ENCODE peak calls at places on chromosomes 2 and 18, in nine cellular contexts. N is gastrocnemius medialis; W is CD8-positive, alpha-beta T cell; A is DND-41; S is MM.1S; P is prostate gland; B is GM23248; F is IMR-90; O is body of pancreas. G is an unnamed sample. For H3K4me1, the result is how much of the 10 kb centered on the place peaks cover.

GRCh38 chr2:12816379-12817306 is 99.9 kb downstream of the TRIB2 start:
- DNase-seq in B (peak), O (no peak), A (no peak), F (peak), S (no peak), N (no peak), P (no peak), W (no peak), G (no peak)

GRCh38 chr2:644871-645270 is 32.3 kb downstream of the TMEM18 start:
- DNase-seq in W (no peak), N (no peak), P (no peak), F (no peak), O (no peak), B (no peak), S (no peak), A (no peak), G (no peak)

GRCh38 chr2:115389898-115390297 is 947.5 kb downstream of the DPP10 start:
- DNase-seq in B (no peak), P (no peak), A (no peak), F (no peak), O (no peak), N (no peak), W (no peak), S (no peak), G (no peak)

GRCh38 chr2:124815386-124815785 is 790.3 kb downstream of the CNTNAP5 start:
- DNase-seq in F (no peak), B (no peak), N (no peak), P (no peak), S (no peak), A (no peak), O (no peak), W (no peak), G (no peak)

GRCh38 chr2:196703660-196704209 is 64.2 kb downstream of the CCDC150 start:
- DNase-seq in A (no peak), P (no peak), W (no peak), F (peak), N (no peak), O (no peak), B (peak), S (no peak), G (no peak)

GRCh38 chr2:28366496-28367282 is 26.0 kb upstream of the FOSL2 start:
- DNase-seq in F (no peak), S (peak), B (no peak), P (no peak), N (no peak), A (peak), W (peak), O (no peak), G (peak)

GRCh38 chr2:97805776-97806175 is 92.4 kb downstream of the ZAP70 start:
- DNase-seq in S (no peak), A (no peak), F (no peak), W (no peak), N (no peak), O (no peak), P (no peak), B (no peak), G (no peak)

GRCh38 chr2:161077367-161078210 is 82.6 kb upstream of the TANK start:
- DNase-seq in F (peak), S (no peak), N (peak), A (peak), B (peak), O (no peak), W (peak), P (peak), G (peak)

GRCh38 chr2:75094405-75094804 is 104.9 kb downstream of the TACR1 start:
- DNase-seq in W (no peak), A (no peak), S (no peak), O (no peak), N (no peak), P (no peak), B (no peak), F (no peak), G (no peak)

GRCh38 chr2:224584768-224585204 is 377 bp downstream of the CUL3 start:
- DNase-seq in B (peak), W (peak), O (peak), A (peak), S (peak), N (peak), F (no peak), P (peak), G (peak)

GRCh38 chr2:112162341-112162740 is 24.2 kb downstream of the FBLN7 start:
- DNase-seq in N (no peak), W (no peak), F (no peak), P (no peak), S (no peak), A (no peak), B (no peak), O (no peak), G (no peak)

GRCh38 chr2:221817052-221817451 is 244.9 kb upstream of the EPHA4 start:
- DNase-seq in A (no peak), W (no peak), B (peak), F (no peak), O (no peak), S (no peak), P (no peak), N (no peak), G (no peak)

GRCh38 chr2:73418343-73418742 is 32.7 kb downstream of the ALMS1 start:
- DNase-seq in N (peak), O (peak), P (peak), A (no peak), W (no peak), B (peak), F (peak), S (no peak), G (no peak)

GRCh38 chr2:241945803-241946202 is 76.3 kb downstream of the RTP5 start:
- DNase-seq in B (no peak), N (no peak), P (no peak), F (no peak), A (no peak), W (no peak), O (no peak), S (no peak), G (no peak)

GRCh38 chr2:138716183-138716582 is 64.0 kb downstream of the NXPH2 start:
- DNase-seq in B (peak), W (no peak), S (no peak), F (no peak), A (no peak), P (no peak), N (no peak), O (no peak), G (no peak)

GRCh38 chr2:172783091-172783898 is 47.6 kb downstream of the RAPGEF4 start:
- DNase-seq in F (peak), P (peak), S (no peak), A (no peak), W (no peak), N (no peak), O (no peak), B (peak), G (no peak)

GRCh38 chr18:49052891-49053644 is 102.3 kb upstream of the SMAD7 start:
- DNase-seq in B (peak), P (no peak), N (no peak), A (peak), W (peak), S (no peak), F (peak), O (no peak), G (no peak)

GRCh38 chr2:152408260-152408659 is 73.3 kb downstream of the FMNL2 start:
- DNase-seq in B (no peak), N (no peak), O (no peak), W (no peak), A (no peak), F (no peak), S (no peak), P (no peak), G (no peak)

GRCh38 chr2:192978317-192978874 is 783.7 kb upstream of the TMEFF2 start:
- DNase-seq in A (no peak), B (no peak), W (no peak), F (no peak), S (no peak), N (no peak), O (no peak), P (no peak), G (no peak)

GRCh38 chr2:72694715-72695496 is 130.9 kb downstream of the EXOC6B start:
- DNase-seq in O (peak), F (peak), S (no peak), W (no peak), P (no peak), N (peak), B (peak), A (no peak), G (no peak)

GRCh38 chr18:5195656-5196055 is 1.4 kb downstream of the AKAIN1 start:
- DNase-seq in P (no peak), F (no peak), N (no peak), A (no peak), O (no peak), S (no peak), W (no peak), B (no peak), G (no peak)

GRCh38 chr2:236745420-236746210 is 176.0 kb downstream of the ACKR3 start:
- DNase-seq in W (no peak), O (peak), S (no peak), B (peak), P (peak), F (peak), N (no peak), A (no peak), G (no peak)

DNA sequence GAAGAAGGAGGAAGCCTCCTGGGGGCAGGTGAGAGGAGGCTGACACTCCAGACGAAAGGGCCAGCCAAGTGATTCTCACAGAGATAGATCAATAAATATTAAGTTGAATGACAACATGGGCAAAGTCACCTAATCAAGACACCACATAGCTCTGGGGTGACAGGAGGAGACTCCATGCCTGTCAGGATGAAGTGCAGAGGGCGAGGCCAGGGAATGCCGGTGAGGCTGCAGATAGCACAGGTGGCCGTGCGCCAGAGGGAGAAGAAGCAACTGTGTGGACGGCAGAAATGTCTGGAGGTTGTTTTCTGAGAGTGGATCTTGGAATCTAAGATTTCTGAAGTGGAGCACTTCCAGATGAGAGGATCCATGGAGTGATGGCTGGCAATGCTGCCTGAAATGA is 71.4 kb downstream of the NAB1 start:
- DNase-seq in P (no peak), A (no peak), O (no peak), S (no peak), B (no peak), N (no peak), W (no peak), F (no peak), G (no peak)
- H3K4me1 ChIP-seq in P (under half), A (under half), O (under half), S (under half), B (under half), N (under half), W (under half), F (under half), G (under half)

GRCh38 chr2:207041753-207042152 is 102.4 kb downstream of the CPO start:
- DNase-seq in F (no peak), A (no peak), W (no peak), S (no peak), B (peak), P (no peak), O (no peak), N (no peak), G (no peak)

GRCh38 chr2:207040606-207041173 is 101.4 kb downstream of the CPO start:
- DNase-seq in F (no peak), N (no peak), B (no peak), A (no peak), S (no peak), O (no peak), P (no peak), W (no peak), G (no peak)

GRCh38 chr2:207042841-207043240 is 103.5 kb downstream of the CPO start:
- DNase-seq in O (no peak), A (no peak), W (no peak), F (no peak), N (no peak), P (no peak), S (no peak), B (no peak), G (no peak)

GRCh38 chr2:207042155-207042554 is 102.8 kb downstream of the CPO start:
- DNase-seq in S (no peak), B (peak), W (no peak), P (no peak), F (peak), O (no peak), A (no peak), N (no peak), G (no peak)

GRCh38 chr2:207041279-207041678 is 102.0 kb downstream of the CPO start:
- DNase-seq in N (no peak), O (no peak), A (no peak), P (no peak), F (no peak), W (no peak), B (peak), S (no peak), G (no peak)
- H3K4me3 ChIP-seq in N (peak), O (no peak), A (no peak), P (no peak), F (no peak), W (no peak), B (peak), S (no peak), G (no peak)

DNA sequence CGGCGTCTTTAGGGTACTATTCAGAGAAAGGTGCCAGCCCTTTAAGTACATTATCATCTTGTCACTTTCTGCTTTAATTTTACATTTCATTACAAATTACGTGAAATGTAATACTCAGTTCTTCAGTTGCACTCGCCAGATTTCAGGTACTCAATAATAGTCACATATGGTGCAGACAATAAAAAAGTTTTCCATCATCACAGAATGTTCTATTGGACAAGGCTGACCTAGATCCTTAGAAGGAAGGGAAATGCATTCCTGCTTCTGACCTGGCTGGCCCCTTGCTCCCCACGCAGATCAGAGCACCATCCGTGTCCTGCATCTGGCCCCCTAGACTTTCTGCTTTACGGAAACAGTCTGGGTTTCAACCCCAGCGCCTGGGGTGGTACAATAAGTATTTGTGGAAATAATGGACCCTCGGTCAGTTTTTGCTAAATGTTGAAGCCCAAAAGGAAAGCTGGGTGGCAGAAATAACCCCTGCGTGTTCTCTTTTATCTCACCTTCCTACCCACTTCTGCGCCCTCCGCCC is 681 bp upstream of the C2orf72 start:
- DNase-seq in O (no peak), S (no peak), B (no peak), F (no peak), N (no peak), A (no peak), P (no peak), W (no peak), G (no peak)
- H3K4me1 ChIP-seq in O (under half), S (under half), B (under half), F (under half), N (under half), A (under half), P (under half), W (under half), G (under half)

GRCh38 chr2:66555511-66556324 is 120.8 kb downstream of the MEIS1 start:
- DNase-seq in B (peak), O (no peak), A (no peak), P (no peak), N (no peak), W (no peak), F (no peak), S (no peak), G (no peak)
- H3K4me3 ChIP-seq in B (peak), O (no peak), A (no peak), P (no peak), N (peak), W (no peak), F (no peak), S (no peak), G (no peak)

GRCh38 chr2:102392096-102392495 is 30.9 kb upstream of the IL18RAP start:
- DNase-seq in A (no peak), F (no peak), P (no peak), B (no peak), N (no peak), O (no peak), W (no peak), S (no peak), G (no peak)

GRCh38 chr2:102397167-102397566 is 25.8 kb upstream of the IL18RAP start:
- DNase-seq in N (no peak), O (no peak), F (no peak), P (no peak), S (no peak), A (no peak), W (no peak), B (no peak), G (no peak)

GRCh38 chr2:102391530-102391929 is 31.4 kb upstream of the IL18RAP start:
- DNase-seq in N (no peak), B (no peak), F (no peak), S (no peak), A (no peak), O (no peak), W (no peak), P (no peak), G (peak)

GRCh38 chr2:102396012-102396411 is 26.9 kb upstream of the IL18RAP start:
- DNase-seq in W (no peak), N (no peak), S (no peak), B (no peak), O (no peak), P (no peak), A (no peak), F (no peak), G (no peak)

DNA sequence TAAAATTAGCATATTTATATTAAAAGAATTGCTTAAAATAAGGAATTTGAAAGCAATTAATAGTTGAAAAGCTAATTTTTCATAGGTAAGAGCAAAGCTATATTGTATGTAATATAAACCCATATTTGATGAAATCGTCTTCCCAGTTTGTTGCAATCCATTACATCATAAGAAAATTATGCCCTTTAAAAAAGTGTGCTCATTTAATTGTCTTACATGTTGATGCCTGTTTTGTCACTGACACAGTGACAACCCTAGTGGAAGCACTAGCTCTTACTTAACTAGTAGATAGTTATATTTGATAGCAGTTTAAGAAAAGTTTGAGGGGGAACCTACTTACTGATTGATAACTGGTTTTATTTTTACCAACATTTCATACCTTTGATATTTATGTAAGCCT is 30.0 kb upstream of the IL18RAP start:
- DNase-seq in A (no peak), O (no peak), B (no peak), P (no peak), N (no peak), W (no peak), S (no peak), F (no peak), G (no peak)
- H3K4me1 ChIP-seq in A (under half), O (under half), B (under half), P (under half), N (under half), W (under half), S (under half), F (under half), G (under half)

DNA sequence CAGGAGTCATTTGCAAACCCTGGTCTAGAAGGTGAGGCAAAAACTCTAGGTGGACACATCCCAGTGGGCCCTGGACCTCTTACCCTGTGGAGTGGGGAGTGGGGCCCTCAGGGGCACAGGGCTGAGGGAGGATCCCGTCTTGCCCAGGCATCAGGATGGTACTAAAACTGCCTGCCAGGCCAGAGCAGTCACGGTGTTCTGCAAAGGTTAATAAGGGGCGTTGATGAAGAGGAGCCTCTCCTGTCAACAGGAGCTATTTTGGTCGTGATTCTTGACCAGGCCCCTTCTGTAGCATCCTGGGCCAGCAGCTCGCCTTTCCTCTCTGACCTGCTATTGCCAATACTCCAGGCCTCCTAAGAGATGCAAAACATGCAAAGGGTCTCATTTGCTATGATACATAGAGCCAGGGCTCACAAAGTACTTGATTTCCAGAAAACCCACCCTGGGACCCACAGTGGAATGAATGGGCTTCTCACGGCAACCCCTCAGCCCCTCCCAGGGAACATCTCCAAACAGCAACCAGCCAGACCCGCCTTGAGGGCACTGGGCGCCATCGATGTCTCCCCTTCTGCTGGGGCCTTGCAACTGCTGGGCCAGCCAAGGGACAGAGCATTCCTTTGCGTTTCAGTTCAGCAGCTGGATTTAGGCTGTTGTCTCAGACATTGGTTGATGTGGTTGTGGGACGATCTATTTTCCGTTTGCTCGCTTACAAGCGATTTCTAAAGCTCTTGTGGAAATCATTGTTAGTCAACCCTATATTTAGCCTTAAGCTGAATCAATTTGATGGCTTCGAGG is 111.1 kb downstream of the PDCL3 start:
- DNase-seq in B (no peak), F (no peak), W (no peak), N (no peak), O (no peak), P (no peak), S (no peak), A (no peak), G (no peak)
- H3K4me3 ChIP-seq in B (no peak), F (no peak), W (no peak), N (no peak), O (no peak), P (no peak), S (no peak), A (no peak), G (no peak)